ENCODE peak calls at places on chromosomes 4 and X, in six cellular contexts. B is ovary, Y is uterus, O is heart left ventricle, C is body of pancreas, H is spleen. T is an unnamed sample.
A peak's percentile ranks its signal among the peaks of the same experiment; 100 is the strongest.

GRCh38 chr4:100985576-100985975 is 361.8 kb downstream of the PPP3CA start:
- DNase-seq in B (no peak), Y (no peak), O (no peak), C (no peak), H (peak; percentile 39), T (no peak)

GRCh38 chrX:154300815-154301214 is 5.2 kb downstream of the TKTL1 start:
- DNase-seq in B (no peak), Y (no peak), O (no peak), C (no peak), H (peak; percentile 70), T (no peak)

GRCh38 chr4:141028024-141028529 is 105.2 kb downstream of the RNF150 start:
- DNase-seq in B (no peak), Y (no peak), O (no peak), C (no peak), H (no peak), T (no peak)

GRCh38 chrX:55521687-55522086 is 32.0 kb upstream of the USP51 start:
- DNase-seq in B (no peak), Y (no peak), O (no peak), C (no peak), H (peak; percentile 62), T (no peak)

GRCh38 chr4:48557478-48557877 is 67.4 kb downstream of the ZAR1 start:
- DNase-seq in B (no peak), Y (no peak), O (no peak), C (no peak), H (no peak), T (no peak)

GRCh38 chr4:33722254-33722653 is 2522.1 kb downstream of the ARAP2 start:
- DNase-seq in B (no peak), Y (no peak), O (no peak), C (no peak), H (no peak), T (no peak)

GRCh38 chr4:3369781-3370660 is 71.7 kb upstream of the HGFAC start:
- DNase-seq in B (peak; percentile 46), Y (peak; percentile 51), O (peak; percentile 74), C (peak; percentile 61), H (no peak), T (no peak)

GRCh38 chrX:47523713-47524166 is 37.3 kb upstream of the ARAF start:
- DNase-seq in B (no peak), Y (no peak), O (no peak), C (no peak), H (no peak), T (no peak)

GRCh38 chr4:100034265-100034664 is 84.2 kb upstream of the H2AZ1 start:
- DNase-seq in B (no peak), Y (no peak), O (no peak), C (no peak), H (no peak), T (no peak)

GRCh38 chr4:149980941-149981340 is 97.3 kb upstream of the DCLK2 start:
- DNase-seq in B (peak; percentile 51), Y (peak; percentile 44), O (peak; percentile 18), C (peak; percentile 49), H (no peak), T (peak; percentile 53)

DNA sequence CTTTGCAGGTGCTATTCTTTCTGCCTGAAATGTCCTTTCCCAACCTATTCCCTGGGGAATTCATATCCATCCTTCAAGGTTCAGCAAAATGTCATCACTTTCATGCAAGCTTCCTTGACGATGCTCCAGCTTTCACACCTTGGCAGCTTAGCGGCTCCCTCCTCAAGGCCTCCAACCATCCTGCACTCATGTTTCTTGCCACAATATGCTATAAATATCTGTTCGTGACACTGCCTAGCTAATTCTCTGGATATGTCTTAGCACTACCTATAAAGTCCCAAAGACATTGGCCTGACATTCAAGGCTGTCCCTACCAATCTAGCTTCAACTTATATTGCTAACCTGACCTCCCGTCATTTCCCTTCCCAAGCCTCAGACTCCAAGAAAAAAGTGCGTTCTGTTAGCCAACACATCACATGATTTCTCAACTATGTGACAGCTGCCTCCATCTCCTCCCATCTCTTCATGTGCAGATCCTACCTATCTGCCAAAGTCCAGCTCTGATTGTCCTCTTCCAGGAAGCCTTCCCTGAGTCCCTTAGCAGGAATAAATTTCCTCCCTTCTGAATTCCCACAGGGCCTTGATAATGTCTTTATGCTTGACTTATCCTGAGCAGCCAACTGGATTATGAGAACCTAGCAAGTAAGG is 359.9 kb upstream of the F9 start:
- DNase-seq in B (no peak), Y (no peak), O (no peak), C (no peak), H (no peak), T (no peak)
- H3K27ac ChIP-seq in B (no peak overlapping the region), Y (no peak overlapping the region), O (no peak overlapping the region), C (no peak overlapping the region), H (no peak overlapping the region), T (no peak overlapping the region)

GRCh38 chrX:120559799-120560198 is 963 bp downstream of the CUL4B start:
- DNase-seq in B (no peak), Y (no peak), O (no peak), C (peak; percentile 2), H (no peak), T (no peak)

GRCh38 chrX:120560405-120560841 is 339 bp downstream of the CUL4B start:
- DNase-seq in B (no peak), Y (no peak), O (peak; percentile 23), C (peak; percentile 49), H (peak; percentile 76), T (peak; percentile 25)

GRCh38 chrX:120560842-120561633 is at the start of gene CUL4B:
- DNase-seq in B (peak; percentile 93), Y (peak; percentile 90), O (peak; percentile 92), C (peak; percentile 94), H (peak; percentile 98), T (peak; percentile 91)

GRCh38 chrX:120562569-120562926 is 1.8 kb upstream of the CUL4B start:
- DNase-seq in B (no peak), Y (no peak), O (no peak), C (no peak), H (no peak), T (no peak)

GRCh38 chrX:120561634-120562568 is 1.1 kb upstream of the CUL4B start:
- DNase-seq in B (no peak), Y (no peak), O (no peak), C (no peak), H (no peak), T (no peak)
- TF ChIP-seq POLR2A in B (peak; percentile 22), Y (peak; percentile 69), O (peak; percentile 56), C (peak; percentile 36), H (no peak), T (no peak)

DNA sequence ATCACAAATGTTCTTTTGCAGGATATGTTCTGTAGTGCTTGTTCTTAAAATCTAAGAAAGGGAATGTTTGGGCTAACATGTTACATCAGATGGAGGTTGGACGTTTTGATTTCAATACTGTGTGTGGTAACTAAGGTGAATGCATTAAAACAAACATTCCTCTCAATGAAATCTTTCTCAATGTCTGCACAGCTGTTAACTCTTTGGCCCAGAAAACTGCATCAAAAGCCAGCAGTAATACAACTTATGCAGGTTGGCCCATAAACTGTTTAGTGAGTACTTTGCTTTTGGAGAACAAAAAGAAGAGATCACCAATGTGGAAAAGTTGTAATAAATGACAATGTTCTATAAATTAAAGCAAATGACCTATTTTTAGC is 18.1 kb downstream of the ARSJ start:
- DNase-seq in B (no peak), Y (no peak), O (no peak), C (no peak), H (no peak), T (no peak)
- H3K27ac ChIP-seq in B (no peak overlapping the region), Y (no peak overlapping the region), O (no peak overlapping the region), C (no peak overlapping the region), H (no peak overlapping the region), T (no peak overlapping the region)

DNA sequence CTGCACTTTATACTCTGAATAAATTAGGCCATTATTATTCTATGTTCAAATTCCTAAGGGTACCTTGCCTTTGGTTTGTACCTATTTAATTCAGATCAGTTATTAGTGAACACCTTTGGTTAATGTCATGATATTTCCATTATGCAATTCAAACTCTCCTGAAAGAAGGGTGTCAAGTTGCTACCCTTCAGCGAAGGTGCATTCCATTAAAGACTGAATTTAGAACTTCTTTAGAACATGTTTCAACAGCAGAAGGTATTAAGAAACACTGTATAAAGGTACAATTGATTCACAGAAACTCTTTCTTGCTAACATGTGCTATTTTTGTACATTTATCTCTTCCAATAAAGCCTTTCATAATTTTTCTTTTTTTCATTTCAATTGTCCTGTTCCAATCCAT is 1545.4 kb upstream of the PCDH10 start:
- DNase-seq in B (no peak), Y (no peak), O (no peak), C (no peak), H (no peak), T (no peak)
- TF ChIP-seq POLR2A in B (no peak), Y (no peak), O (no peak), C (no peak), H (no peak), T (no peak)

DNA sequence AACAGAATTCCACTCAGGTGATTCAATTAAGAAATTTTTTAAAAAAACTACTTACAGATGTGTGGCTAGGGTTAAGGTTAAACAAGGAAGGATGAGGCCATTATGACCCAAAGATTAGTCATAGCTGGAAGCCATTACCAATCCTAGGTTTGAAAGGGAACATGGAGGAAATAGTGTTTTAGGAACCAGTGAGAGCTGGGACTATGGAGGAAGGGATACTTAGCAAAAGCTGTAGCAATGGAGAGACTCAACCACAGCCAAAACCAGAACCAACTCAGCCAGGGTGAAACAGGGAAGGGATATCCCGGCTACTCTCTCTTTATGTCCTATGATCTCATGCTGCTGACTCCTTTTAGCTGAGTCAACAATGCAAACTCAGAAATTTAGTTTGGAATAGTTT is 148.6 kb upstream of the CNKSR2 start:
- DNase-seq in B (no peak), Y (no peak), O (no peak), C (no peak), H (no peak), T (no peak)
- H3K27ac ChIP-seq in B (no peak overlapping the region), Y (no peak overlapping the region), O (no peak overlapping the region), C (no peak overlapping the region), H (no peak overlapping the region), T (no peak overlapping the region)

GRCh38 chrX:1416327-1416784 is 24.4 kb upstream of the SLC25A6 start:
- DNase-seq in B (peak; percentile 7), Y (no peak), O (no peak), C (no peak), H (peak; percentile 4), T (no peak)
- TF ChIP-seq POLR2A in B (no peak), Y (no peak), O (no peak), C (no peak), H (no peak), T (no peak)

DNA sequence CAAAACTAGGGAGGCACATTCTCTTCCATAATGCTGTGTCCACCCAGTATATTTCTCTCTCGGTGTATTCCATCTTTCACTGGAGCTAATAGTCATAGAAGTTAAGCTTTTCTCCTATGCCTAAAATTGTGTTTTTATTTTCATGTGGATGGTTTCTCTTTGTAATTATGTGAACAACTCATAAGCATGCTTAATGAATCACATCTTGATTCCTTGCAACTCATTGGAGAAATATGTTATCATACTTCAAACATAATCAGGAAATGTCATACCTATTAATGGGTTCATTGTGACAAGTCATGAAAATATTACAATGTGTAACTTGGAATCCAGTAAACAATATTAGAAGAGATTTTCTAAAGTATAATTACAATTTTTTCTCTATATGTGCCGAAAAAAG is 186.3 kb downstream of the SLC7A11 start:
- DNase-seq in B (no peak), Y (no peak), O (no peak), C (no peak), H (no peak), T (no peak)
- H3K27ac ChIP-seq in B (no peak overlapping the region), Y (no peak overlapping the region), O (no peak overlapping the region), C (no peak overlapping the region), H (no peak overlapping the region), T (no peak overlapping the region)

T was measured in breast epithelium.